ENCODE peak calls at places on chromosomes 4 and X, in six cellular contexts. One of them, this sample, is unnamed.

GRCh38 chrX:53374222-53374820 is 48.1 kb downstream of the SMC1A start:
- DNase-seq in Karpas-422: peak
- DNase-seq in ascending aorta: no peak
- DNase-seq in transverse colon: no peak
- DNase-seq in CD8-positive, alpha-beta memory T cell: no peak
- DNase-seq in ovary: no peak
- DNase-seq in this sample: no peak

GRCh38 chrX:44096666-44097065 is 123.5 kb upstream of the NDP start:
- DNase-seq in ascending aorta: no peak
- DNase-seq in CD8-positive, alpha-beta memory T cell: no peak
- DNase-seq in Karpas-422: no peak
- DNase-seq in ovary: no peak
- DNase-seq in transverse colon: no peak
- DNase-seq in this sample: no peak

GRCh38 chr4:139599594-139600374 is 43.8 kb upstream of the SETD7 start:
- DNase-seq in Karpas-422: no peak
- DNase-seq in transverse colon: no peak
- DNase-seq in ovary: no peak
- DNase-seq in ascending aorta: no peak
- DNase-seq in CD8-positive, alpha-beta memory T cell: no peak
- DNase-seq in this sample: no peak

GRCh38 chrX:51420610-51421009 is 75.8 kb downstream of the NUDT11 start:
- DNase-seq in ovary: no peak
- DNase-seq in ascending aorta: no peak
- DNase-seq in CD8-positive, alpha-beta memory T cell: no peak
- DNase-seq in transverse colon: no peak
- DNase-seq in Karpas-422: peak
- DNase-seq in this sample: no peak

GRCh38 chr4:57966987-57967760 is 857.0 kb upstream of the IGFBP7 start:
- DNase-seq in ovary: no peak
- DNase-seq in transverse colon: no peak
- DNase-seq in CD8-positive, alpha-beta memory T cell: no peak
- DNase-seq in ascending aorta: no peak
- DNase-seq in Karpas-422: no peak
- DNase-seq in this sample: no peak

GRCh38 chr4:140152015-140152703 is 1.8 kb downstream of the MAML3 start:
- DNase-seq in ascending aorta: peak
- DNase-seq in Karpas-422: peak
- DNase-seq in CD8-positive, alpha-beta memory T cell: peak
- DNase-seq in transverse colon: peak
- DNase-seq in ovary: peak
- DNase-seq in this sample: peak

GRCh38 chr4:8911311-8912088 is 39.9 kb upstream of the HMX1 start:
- DNase-seq in Karpas-422: no peak
- DNase-seq in transverse colon: peak
- DNase-seq in ascending aorta: peak
- DNase-seq in ovary: peak
- DNase-seq in CD8-positive, alpha-beta memory T cell: no peak
- DNase-seq in this sample: peak

GRCh38 chr4:152572417-152573086 is 36.7 kb upstream of the FBXW7 start:
- DNase-seq in CD8-positive, alpha-beta memory T cell: no peak
- DNase-seq in Karpas-422: no peak
- DNase-seq in transverse colon: no peak
- DNase-seq in ascending aorta: no peak
- DNase-seq in ovary: no peak
- DNase-seq in this sample: no peak

GRCh38 chr4:71187399-71188196 is 151.2 kb upstream of the SLC4A4 start:
- DNase-seq in ovary: no peak
- DNase-seq in Karpas-422: no peak
- DNase-seq in transverse colon: peak
- DNase-seq in ascending aorta: no peak
- DNase-seq in CD8-positive, alpha-beta memory T cell: peak
- DNase-seq in this sample: peak

GRCh38 chrX:18616688-18617087 is 55.2 kb downstream of the RS1 start:
- DNase-seq in Karpas-422: no peak
- DNase-seq in ascending aorta: no peak
- DNase-seq in CD8-positive, alpha-beta memory T cell: no peak
- DNase-seq in transverse colon: peak
- DNase-seq in ovary: no peak
- DNase-seq in this sample: no peak
- H3K27ac ChIP-seq in Karpas-422: no peak
- H3K27ac ChIP-seq in ascending aorta: no peak
- H3K27ac ChIP-seq in CD8-positive, alpha-beta memory T cell: no peak
- H3K27ac ChIP-seq in transverse colon: no peak
- H3K27ac ChIP-seq in ovary: no peak
- H3K27ac ChIP-seq in this sample: no peak

GRCh38 chr4:6633091-6633906 is 7.2 kb upstream of the MRFAP1 start:
- DNase-seq in ovary: no peak
- DNase-seq in CD8-positive, alpha-beta memory T cell: no peak
- DNase-seq in Karpas-422: peak
- DNase-seq in transverse colon: no peak
- DNase-seq in ascending aorta: peak
- DNase-seq in this sample: peak
- H3K27ac ChIP-seq in ovary: no peak
- H3K27ac ChIP-seq in CD8-positive, alpha-beta memory T cell: no peak
- H3K27ac ChIP-seq in Karpas-422: peak
- H3K27ac ChIP-seq in transverse colon: no peak
- H3K27ac ChIP-seq in ascending aorta: no peak
- H3K27ac ChIP-seq in this sample: no peak

GRCh38 chrX:129522184-129523059 is 868 bp downstream of the SMARCA1 start:
- DNase-seq in transverse colon: peak
- DNase-seq in ovary: peak
- DNase-seq in ascending aorta: peak
- DNase-seq in Karpas-422: no peak
- DNase-seq in CD8-positive, alpha-beta memory T cell: no peak
- DNase-seq in this sample: peak
- H3K27ac ChIP-seq in transverse colon: peak
- H3K27ac ChIP-seq in ovary: peak
- H3K27ac ChIP-seq in ascending aorta: peak
- H3K27ac ChIP-seq in Karpas-422: no peak
- H3K27ac ChIP-seq in CD8-positive, alpha-beta memory T cell: no peak
- H3K27ac ChIP-seq in this sample: peak

GRCh38 chr4:38386011-38386551 is 277.9 kb upstream of the KLF3 start:
- DNase-seq in ovary: no peak
- DNase-seq in ascending aorta: no peak
- DNase-seq in CD8-positive, alpha-beta memory T cell: no peak
- DNase-seq in transverse colon: no peak
- DNase-seq in Karpas-422: no peak
- DNase-seq in this sample: no peak

GRCh38 chr4:38387819-38388218 is 276.2 kb upstream of the KLF3 start:
- DNase-seq in ascending aorta: no peak
- DNase-seq in transverse colon: no peak
- DNase-seq in ovary: no peak
- DNase-seq in CD8-positive, alpha-beta memory T cell: no peak
- DNase-seq in Karpas-422: no peak
- DNase-seq in this sample: no peak

GRCh38 chr4:38385286-38386010 is 278.6 kb upstream of the KLF3 start:
- DNase-seq in ovary: no peak
- DNase-seq in Karpas-422: no peak
- DNase-seq in transverse colon: no peak
- DNase-seq in ascending aorta: no peak
- DNase-seq in CD8-positive, alpha-beta memory T cell: no peak
- DNase-seq in this sample: peak

GRCh38 chr4:38386654-38387188 is 277.3 kb upstream of the KLF3 start:
- DNase-seq in CD8-positive, alpha-beta memory T cell: no peak
- DNase-seq in Karpas-422: no peak
- DNase-seq in transverse colon: no peak
- DNase-seq in ovary: no peak
- DNase-seq in ascending aorta: no peak
- DNase-seq in this sample: no peak

GRCh38 chr4:38387348-38387747 is 276.7 kb upstream of the KLF3 start:
- DNase-seq in CD8-positive, alpha-beta memory T cell: no peak
- DNase-seq in ovary: peak
- DNase-seq in transverse colon: peak
- DNase-seq in ascending aorta: peak
- DNase-seq in Karpas-422: no peak
- DNase-seq in this sample: peak
- H3K27ac ChIP-seq in CD8-positive, alpha-beta memory T cell: no peak
- H3K27ac ChIP-seq in ovary: no peak
- H3K27ac ChIP-seq in transverse colon: peak
- H3K27ac ChIP-seq in ascending aorta: no peak
- H3K27ac ChIP-seq in Karpas-422: no peak
- H3K27ac ChIP-seq in this sample: no peak

DNA sequence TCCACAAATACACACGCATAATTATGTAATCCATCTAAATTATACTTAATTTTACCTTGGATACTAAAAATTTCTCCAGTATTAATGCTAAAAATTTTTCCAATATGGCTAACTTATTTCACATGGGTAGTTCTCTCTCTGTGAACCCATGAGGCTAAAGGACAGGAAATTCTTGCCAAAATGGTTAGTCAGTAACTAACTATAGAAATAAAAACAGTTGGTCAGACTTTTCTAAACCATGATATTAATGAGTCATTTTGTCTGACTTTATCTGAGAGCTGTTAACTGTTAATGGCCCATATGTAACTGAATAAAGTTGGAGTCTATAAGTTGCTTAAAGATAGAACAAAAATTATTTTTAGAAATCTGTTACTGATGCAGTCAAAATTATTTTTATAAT is 549.4 kb downstream of the TLL1 start:
- DNase-seq in ovary: no peak
- DNase-seq in ascending aorta: no peak
- DNase-seq in transverse colon: no peak
- DNase-seq in Karpas-422: no peak
- DNase-seq in CD8-positive, alpha-beta memory T cell: no peak
- DNase-seq in this sample: no peak
- H3K27ac ChIP-seq in ovary: no peak
- H3K27ac ChIP-seq in ascending aorta: peak
- H3K27ac ChIP-seq in transverse colon: no peak
- H3K27ac ChIP-seq in Karpas-422: no peak
- H3K27ac ChIP-seq in CD8-positive, alpha-beta memory T cell: no peak
- H3K27ac ChIP-seq in this sample: no peak

GRCh38 chr4:6893449-6894085 is 16.1 kb upstream of the TBC1D14 start:
- DNase-seq in CD8-positive, alpha-beta memory T cell: no peak
- DNase-seq in Karpas-422: no peak
- DNase-seq in ovary: no peak
- DNase-seq in ascending aorta: peak
- DNase-seq in transverse colon: peak
- DNase-seq in this sample: no peak
- H3K27ac ChIP-seq in CD8-positive, alpha-beta memory T cell: peak
- H3K27ac ChIP-seq in Karpas-422: no peak
- H3K27ac ChIP-seq in ovary: no peak
- H3K27ac ChIP-seq in ascending aorta: no peak
- H3K27ac ChIP-seq in transverse colon: peak
- H3K27ac ChIP-seq in this sample: peak

GRCh38 chr4:184746532-184746870 is 12.6 kb upstream of the CENPU start:
- DNase-seq in ascending aorta: peak
- DNase-seq in CD8-positive, alpha-beta memory T cell: no peak
- DNase-seq in Karpas-422: no peak
- DNase-seq in transverse colon: no peak
- DNase-seq in ovary: peak
- DNase-seq in this sample: no peak
- H3K27ac ChIP-seq in ascending aorta: peak
- H3K27ac ChIP-seq in CD8-positive, alpha-beta memory T cell: peak
- H3K27ac ChIP-seq in Karpas-422: no peak
- H3K27ac ChIP-seq in transverse colon: peak
- H3K27ac ChIP-seq in ovary: no peak
- H3K27ac ChIP-seq in this sample: peak

DNA sequence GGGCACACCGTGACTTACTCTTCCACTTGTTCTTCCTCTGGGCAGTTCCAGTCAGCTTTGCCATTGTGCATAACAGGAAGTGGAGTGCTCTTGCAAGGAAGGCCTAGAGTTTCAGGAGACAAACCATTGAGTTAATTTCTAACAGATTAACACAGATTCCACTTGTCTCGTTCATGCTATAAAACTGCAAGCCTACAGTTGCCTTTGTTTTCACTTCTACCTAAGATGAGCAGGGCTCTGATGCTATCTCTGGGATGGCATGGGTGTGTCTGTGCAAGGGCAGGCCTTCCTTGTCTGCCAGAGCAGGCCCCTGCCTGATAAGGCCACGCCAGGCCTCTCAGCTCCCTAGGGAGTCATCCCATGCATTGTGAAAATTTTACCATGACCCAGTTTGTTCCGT is 67.7 kb upstream of the PGRMC2 start:
- DNase-seq in ascending aorta: no peak
- DNase-seq in ovary: no peak
- DNase-seq in CD8-positive, alpha-beta memory T cell: no peak
- DNase-seq in transverse colon: no peak
- DNase-seq in Karpas-422: no peak
- DNase-seq in this sample: no peak
- H3K27ac ChIP-seq in ascending aorta: no peak
- H3K27ac ChIP-seq in ovary: no peak
- H3K27ac ChIP-seq in CD8-positive, alpha-beta memory T cell: no peak
- H3K27ac ChIP-seq in transverse colon: no peak
- H3K27ac ChIP-seq in Karpas-422: no peak
- H3K27ac ChIP-seq in this sample: no peak

GRCh38 chr4:146371812-146372211 is 149.9 kb downstream of the SLC10A7 start:
- DNase-seq in ovary: no peak
- DNase-seq in transverse colon: no peak
- DNase-seq in CD8-positive, alpha-beta memory T cell: no peak
- DNase-seq in ascending aorta: no peak
- DNase-seq in Karpas-422: no peak
- DNase-seq in this sample: no peak

GRCh38 chr4:146368209-146368608 is 153.5 kb downstream of the SLC10A7 start:
- DNase-seq in Karpas-422: no peak
- DNase-seq in CD8-positive, alpha-beta memory T cell: no peak
- DNase-seq in transverse colon: no peak
- DNase-seq in ovary: no peak
- DNase-seq in ascending aorta: no peak
- DNase-seq in this sample: no peak

GRCh38 chr4:146369446-146369845 is 152.3 kb downstream of the SLC10A7 start:
- DNase-seq in ovary: no peak
- DNase-seq in ascending aorta: no peak
- DNase-seq in transverse colon: no peak
- DNase-seq in CD8-positive, alpha-beta memory T cell: no peak
- DNase-seq in Karpas-422: no peak
- DNase-seq in this sample: no peak

GRCh38 chr4:146367347-146367746 is 153.0 kb downstream of the REELD1 start:
- DNase-seq in CD8-positive, alpha-beta memory T cell: no peak
- DNase-seq in ovary: no peak
- DNase-seq in Karpas-422: no peak
- DNase-seq in ascending aorta: no peak
- DNase-seq in transverse colon: no peak
- DNase-seq in this sample: no peak

DNA sequence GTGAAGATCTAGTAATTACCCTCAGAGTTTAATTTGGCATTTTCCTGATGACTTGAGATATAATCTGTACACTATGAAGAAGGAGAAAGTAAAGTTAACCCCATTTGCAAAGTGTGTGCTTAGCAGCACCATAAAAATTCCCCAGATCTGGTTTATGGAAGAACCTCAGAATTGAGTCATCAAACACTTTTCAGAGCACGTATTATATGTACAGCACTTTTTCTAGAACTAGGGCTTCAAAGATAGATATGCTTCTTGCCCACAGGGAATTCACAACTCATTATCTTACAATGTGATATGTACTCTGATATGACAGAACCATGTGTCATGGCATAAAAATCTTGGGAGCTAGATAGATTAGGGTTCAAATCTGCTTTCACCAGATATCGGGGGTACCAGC is 150.9 kb downstream of the SLC10A7 start:
- DNase-seq in Karpas-422: no peak
- DNase-seq in transverse colon: no peak
- DNase-seq in ovary: no peak
- DNase-seq in ascending aorta: no peak
- DNase-seq in CD8-positive, alpha-beta memory T cell: no peak
- DNase-seq in this sample: no peak
- H3K27ac ChIP-seq in Karpas-422: no peak
- H3K27ac ChIP-seq in transverse colon: no peak
- H3K27ac ChIP-seq in ovary: no peak
- H3K27ac ChIP-seq in ascending aorta: no peak
- H3K27ac ChIP-seq in CD8-positive, alpha-beta memory T cell: no peak
- H3K27ac ChIP-seq in this sample: no peak